ENCODE peak calls at places on chromosomes 13 and 19, in nine cellular contexts. One of them, this sample, is unnamed.

GRCh38 chr13:35599385-35599784 is 122.9 kb upstream of the MAB21L1 start:
- DNase-seq in activated CD8-positive, alpha-beta T cell treated with anti-CD3 and anti-CD28 coated beads, Interleukin-2, amount 10 ng/mL, durations not matched to agents 7 days and 5 days: no peak
- DNase-seq in activated gamma-delta T cell treated with Interleukin-2 at 50 U/mL for 16 hours: no peak
- DNase-seq in C1 segment of cervical spinal cord: no peak
- DNase-seq in naive thymus-derived CD8-positive, alpha-beta T cell: no peak
- DNase-seq in GM10248: no peak
- DNase-seq in progenitor cell of endocrine pancreas: no peak
- DNase-seq in T-cell: no peak
- DNase-seq in hypothalamus: no peak
- DNase-seq in this sample: no peak

GRCh38 chr19:54432144-54432738 is 16.8 kb upstream of the LENG8 start:
- DNase-seq in activated CD8-positive, alpha-beta T cell treated with anti-CD3 and anti-CD28 coated beads, Interleukin-2, amount 10 ng/mL, durations not matched to agents 7 days and 5 days: no peak
- DNase-seq in activated gamma-delta T cell treated with Interleukin-2 at 50 U/mL for 16 hours: no peak
- DNase-seq in C1 segment of cervical spinal cord: no peak
- DNase-seq in naive thymus-derived CD8-positive, alpha-beta T cell: no peak
- DNase-seq in GM10248: no peak
- DNase-seq in progenitor cell of endocrine pancreas: no peak
- DNase-seq in T-cell: no peak
- DNase-seq in hypothalamus: no peak
- DNase-seq in this sample: peak

GRCh38 chr19:18119243-18120105 is 21.9 kb downstream of the MAST3 start:
- DNase-seq in activated CD8-positive, alpha-beta T cell treated with anti-CD3 and anti-CD28 coated beads, Interleukin-2, amount 10 ng/mL, durations not matched to agents 7 days and 5 days: peak
- DNase-seq in activated gamma-delta T cell treated with Interleukin-2 at 50 U/mL for 16 hours: peak
- DNase-seq in C1 segment of cervical spinal cord: no peak
- DNase-seq in naive thymus-derived CD8-positive, alpha-beta T cell: peak
- DNase-seq in GM10248: peak
- DNase-seq in progenitor cell of endocrine pancreas: no peak
- DNase-seq in T-cell: peak
- DNase-seq in hypothalamus: peak
- DNase-seq in this sample: no peak

GRCh38 chr19:12782424-12783225 is 7.3 kb upstream of the HOOK2 start:
- DNase-seq in activated CD8-positive, alpha-beta T cell treated with anti-CD3 and anti-CD28 coated beads, Interleukin-2, amount 10 ng/mL, durations not matched to agents 7 days and 5 days: peak
- DNase-seq in activated gamma-delta T cell treated with Interleukin-2 at 50 U/mL for 16 hours: peak
- DNase-seq in C1 segment of cervical spinal cord: peak
- DNase-seq in naive thymus-derived CD8-positive, alpha-beta T cell: peak
- DNase-seq in GM10248: peak
- DNase-seq in progenitor cell of endocrine pancreas: no peak
- DNase-seq in T-cell: peak
- DNase-seq in hypothalamus: peak
- DNase-seq in this sample: peak

GRCh38 chr13:105346141-105346766 is 1189.2 kb downstream of the EFNB2 start:
- DNase-seq in activated CD8-positive, alpha-beta T cell treated with anti-CD3 and anti-CD28 coated beads, Interleukin-2, amount 10 ng/mL, durations not matched to agents 7 days and 5 days: no peak
- DNase-seq in activated gamma-delta T cell treated with Interleukin-2 at 50 U/mL for 16 hours: no peak
- DNase-seq in C1 segment of cervical spinal cord: no peak
- DNase-seq in naive thymus-derived CD8-positive, alpha-beta T cell: no peak
- DNase-seq in GM10248: no peak
- DNase-seq in progenitor cell of endocrine pancreas: no peak
- DNase-seq in T-cell: no peak
- DNase-seq in hypothalamus: no peak
- DNase-seq in this sample: peak

GRCh38 chr13:106534844-106535551 is 464 bp downstream of the EFNB2 start:
- DNase-seq in activated CD8-positive, alpha-beta T cell treated with anti-CD3 and anti-CD28 coated beads, Interleukin-2, amount 10 ng/mL, durations not matched to agents 7 days and 5 days: peak
- DNase-seq in activated gamma-delta T cell treated with Interleukin-2 at 50 U/mL for 16 hours: peak
- DNase-seq in C1 segment of cervical spinal cord: no peak
- DNase-seq in naive thymus-derived CD8-positive, alpha-beta T cell: peak
- DNase-seq in GM10248: peak
- DNase-seq in progenitor cell of endocrine pancreas: peak
- DNase-seq in T-cell: no peak
- DNase-seq in hypothalamus: no peak
- DNase-seq in this sample: peak

GRCh38 chr19:8208119-8208709 is 956 bp upstream of the CERS4 start:
- DNase-seq in activated CD8-positive, alpha-beta T cell treated with anti-CD3 and anti-CD28 coated beads, Interleukin-2, amount 10 ng/mL, durations not matched to agents 7 days and 5 days: no peak
- DNase-seq in activated gamma-delta T cell treated with Interleukin-2 at 50 U/mL for 16 hours: no peak
- DNase-seq in C1 segment of cervical spinal cord: peak
- DNase-seq in naive thymus-derived CD8-positive, alpha-beta T cell: no peak
- DNase-seq in GM10248: no peak
- DNase-seq in progenitor cell of endocrine pancreas: no peak
- DNase-seq in T-cell: no peak
- DNase-seq in hypothalamus: peak
- DNase-seq in this sample: peak

GRCh38 chr13:97371486-97372109 is 62.4 kb upstream of the RAP2A start:
- DNase-seq in activated CD8-positive, alpha-beta T cell treated with anti-CD3 and anti-CD28 coated beads, Interleukin-2, amount 10 ng/mL, durations not matched to agents 7 days and 5 days: no peak
- DNase-seq in activated gamma-delta T cell treated with Interleukin-2 at 50 U/mL for 16 hours: no peak
- DNase-seq in C1 segment of cervical spinal cord: no peak
- DNase-seq in naive thymus-derived CD8-positive, alpha-beta T cell: no peak
- DNase-seq in GM10248: no peak
- DNase-seq in progenitor cell of endocrine pancreas: no peak
- DNase-seq in T-cell: no peak
- DNase-seq in hypothalamus: no peak
- DNase-seq in this sample: no peak

GRCh38 chr13:25372275-25373081 is 704 bp downstream of the ATP8A2 start:
- DNase-seq in activated CD8-positive, alpha-beta T cell treated with anti-CD3 and anti-CD28 coated beads, Interleukin-2, amount 10 ng/mL, durations not matched to agents 7 days and 5 days: no peak
- DNase-seq in activated gamma-delta T cell treated with Interleukin-2 at 50 U/mL for 16 hours: no peak
- DNase-seq in C1 segment of cervical spinal cord: peak
- DNase-seq in naive thymus-derived CD8-positive, alpha-beta T cell: no peak
- DNase-seq in GM10248: no peak
- DNase-seq in progenitor cell of endocrine pancreas: peak
- DNase-seq in T-cell: no peak
- DNase-seq in hypothalamus: no peak
- DNase-seq in this sample: no peak

GRCh38 chr13:110424596-110425443 is 117.7 kb downstream of the COL4A2 start:
- DNase-seq in activated CD8-positive, alpha-beta T cell treated with anti-CD3 and anti-CD28 coated beads, Interleukin-2, amount 10 ng/mL, durations not matched to agents 7 days and 5 days: no peak
- DNase-seq in activated gamma-delta T cell treated with Interleukin-2 at 50 U/mL for 16 hours: no peak
- DNase-seq in C1 segment of cervical spinal cord: no peak
- DNase-seq in naive thymus-derived CD8-positive, alpha-beta T cell: no peak
- DNase-seq in GM10248: no peak
- DNase-seq in progenitor cell of endocrine pancreas: no peak
- DNase-seq in T-cell: no peak
- DNase-seq in hypothalamus: no peak
- DNase-seq in this sample: no peak

This sample was measured in PC-3.